ENCODE peak calls at places on chromosome 1, in five cellular contexts. One of them, this sample, is unnamed.
A peak's percentile ranks its signal among the peaks of the same experiment; 100 is the strongest.

GRCh38 chr1:232292818-232293217 is 337.1 kb downstream of the SIPA1L2 start:
- DNase-seq in NAMALWA: no peak
- DNase-seq in activated CD8-positive, alpha-beta memory T cell treated with anti-CD3 and anti-CD28 coated beads for 24 hours: no peak
- DNase-seq in EH: no peak
- DNase-seq in fibroblast of lung: no peak
- DNase-seq in this sample: no peak

GRCh38 chr1:39132505-39133339 is 71.8 kb upstream of the MACF1 start:
- DNase-seq in NAMALWA: no peak
- DNase-seq in activated CD8-positive, alpha-beta memory T cell treated with anti-CD3 and anti-CD28 coated beads for 24 hours: no peak
- DNase-seq in EH: peak; percentile 57
- DNase-seq in fibroblast of lung: peak; percentile 51
- DNase-seq in this sample: no peak

GRCh38 chr1:202235003-202235660 is 41.5 kb downstream of the LGR6 start:
- DNase-seq in NAMALWA: no peak
- DNase-seq in activated CD8-positive, alpha-beta memory T cell treated with anti-CD3 and anti-CD28 coated beads for 24 hours: no peak
- DNase-seq in EH: peak; percentile 36
- DNase-seq in fibroblast of lung: no peak
- DNase-seq in this sample: no peak

GRCh38 chr1:84253891-84254290 is 47.6 kb upstream of the SAMD13 start:
- DNase-seq in NAMALWA: no peak
- DNase-seq in activated CD8-positive, alpha-beta memory T cell treated with anti-CD3 and anti-CD28 coated beads for 24 hours: no peak
- DNase-seq in EH: peak; percentile 92
- DNase-seq in fibroblast of lung: peak; percentile 98
- DNase-seq in this sample: no peak

GRCh38 chr1:162285149-162285561 is 91.5 kb downstream of the SPATA46 start:
- DNase-seq in NAMALWA: no peak
- DNase-seq in activated CD8-positive, alpha-beta memory T cell treated with anti-CD3 and anti-CD28 coated beads for 24 hours: no peak
- DNase-seq in EH: no peak
- DNase-seq in fibroblast of lung: peak; percentile 48
- DNase-seq in this sample: no peak

GRCh38 chr1:10399487-10399917 is 638 bp downstream of the PGD start:
- DNase-seq in NAMALWA: no peak
- DNase-seq in activated CD8-positive, alpha-beta memory T cell treated with anti-CD3 and anti-CD28 coated beads for 24 hours: no peak
- DNase-seq in EH: peak; percentile 54
- DNase-seq in fibroblast of lung: peak; percentile 71
- DNase-seq in this sample: no peak

GRCh38 chr1:226624526-226624925 is 76.0 kb downstream of the STUM start:
- DNase-seq in NAMALWA: no peak
- DNase-seq in activated CD8-positive, alpha-beta memory T cell treated with anti-CD3 and anti-CD28 coated beads for 24 hours: no peak
- DNase-seq in EH: peak; percentile 92
- DNase-seq in fibroblast of lung: peak; percentile 23
- DNase-seq in this sample: no peak

GRCh38 chr1:36109041-36109679 is 15.9 kb downstream of the COL8A2 start:
- DNase-seq in NAMALWA: no peak
- DNase-seq in activated CD8-positive, alpha-beta memory T cell treated with anti-CD3 and anti-CD28 coated beads for 24 hours: peak; percentile 76
- DNase-seq in EH: peak; percentile 92
- DNase-seq in fibroblast of lung: peak; percentile 91
- DNase-seq in this sample: no peak

GRCh38 chr1:43968348-43968948 is 1.4 kb upstream of the DPH2 start:
- DNase-seq in NAMALWA: peak; percentile 48
- DNase-seq in activated CD8-positive, alpha-beta memory T cell treated with anti-CD3 and anti-CD28 coated beads for 24 hours: no peak
- DNase-seq in EH: peak; percentile 52
- DNase-seq in fibroblast of lung: no peak
- DNase-seq in this sample: peak; percentile 55

GRCh38 chr1:48817505-48818114 is 40.9 kb upstream of the BEND5 start:
- DNase-seq in NAMALWA: peak; percentile 25
- DNase-seq in activated CD8-positive, alpha-beta memory T cell treated with anti-CD3 and anti-CD28 coated beads for 24 hours: no peak
- DNase-seq in EH: peak; percentile 22
- DNase-seq in fibroblast of lung: peak; percentile 39
- DNase-seq in this sample: peak; percentile 52

GRCh38 chr1:210394281-210394798 is 65.6 kb downstream of the HHAT start:
- DNase-seq in NAMALWA: no peak
- DNase-seq in activated CD8-positive, alpha-beta memory T cell treated with anti-CD3 and anti-CD28 coated beads for 24 hours: peak; percentile 55
- DNase-seq in EH: no peak
- DNase-seq in fibroblast of lung: peak; percentile 89
- DNase-seq in this sample: no peak

GRCh38 chr1:17161137-17161700 is 42.0 kb upstream of the PADI2 start:
- DNase-seq in NAMALWA: peak; percentile 54
- DNase-seq in activated CD8-positive, alpha-beta memory T cell treated with anti-CD3 and anti-CD28 coated beads for 24 hours: no peak
- DNase-seq in EH: peak; percentile 38
- DNase-seq in fibroblast of lung: no peak
- DNase-seq in this sample: peak; percentile 5

GRCh38 chr1:224643653-224644052 is 27.5 kb downstream of the CNIH3 start:
- DNase-seq in NAMALWA: no peak
- DNase-seq in activated CD8-positive, alpha-beta memory T cell treated with anti-CD3 and anti-CD28 coated beads for 24 hours: no peak
- DNase-seq in EH: no peak
- DNase-seq in fibroblast of lung: no peak
- DNase-seq in this sample: no peak

GRCh38 chr1:238063454-238063853 is 172.7 kb upstream of the ZP4 start:
- DNase-seq in NAMALWA: no peak
- DNase-seq in activated CD8-positive, alpha-beta memory T cell treated with anti-CD3 and anti-CD28 coated beads for 24 hours: no peak
- DNase-seq in EH: no peak
- DNase-seq in fibroblast of lung: peak; percentile 94
- DNase-seq in this sample: peak; percentile 5

GRCh38 chr1:179079113-179079761 is 2.6 kb upstream of the TOR3A start:
- DNase-seq in NAMALWA: peak; percentile 93
- DNase-seq in activated CD8-positive, alpha-beta memory T cell treated with anti-CD3 and anti-CD28 coated beads for 24 hours: peak; percentile 65
- DNase-seq in EH: peak; percentile 80
- DNase-seq in fibroblast of lung: peak; percentile 68
- DNase-seq in this sample: peak; percentile 89

GRCh38 chr1:202247837-202248795 is 54.5 kb downstream of the LGR6 start:
- DNase-seq in NAMALWA: peak; percentile 43
- DNase-seq in activated CD8-positive, alpha-beta memory T cell treated with anti-CD3 and anti-CD28 coated beads for 24 hours: no peak
- DNase-seq in EH: no peak
- DNase-seq in fibroblast of lung: no peak
- DNase-seq in this sample: no peak

GRCh38 chr1:243438815-243439214 is 183.0 kb downstream of the SDCCAG8 start:
- DNase-seq in NAMALWA: no peak
- DNase-seq in activated CD8-positive, alpha-beta memory T cell treated with anti-CD3 and anti-CD28 coated beads for 24 hours: no peak
- DNase-seq in EH: peak; percentile 12
- DNase-seq in fibroblast of lung: peak; percentile 85
- DNase-seq in this sample: no peak

GRCh38 chr1:81158592-81158991 is 642.1 kb upstream of the ADGRL2 start:
- DNase-seq in NAMALWA: no peak
- DNase-seq in activated CD8-positive, alpha-beta memory T cell treated with anti-CD3 and anti-CD28 coated beads for 24 hours: no peak
- DNase-seq in EH: peak; percentile 63
- DNase-seq in fibroblast of lung: peak; percentile 62
- DNase-seq in this sample: peak; percentile 38

GRCh38 chr1:203663820-203664219 is 37.2 kb downstream of the ATP2B4 start:
- DNase-seq in NAMALWA: no peak
- DNase-seq in activated CD8-positive, alpha-beta memory T cell treated with anti-CD3 and anti-CD28 coated beads for 24 hours: no peak
- DNase-seq in EH: peak; percentile 52
- DNase-seq in fibroblast of lung: peak; percentile 55
- DNase-seq in this sample: no peak

This sample was measured in OCI-M1.